ENCODE peak calls at places on chromosomes 4 and X, in five cellular contexts. O is HepG2, G is mammary epithelial cell, A is MM.1S, P is SK-N-SH. B is an unnamed sample.

GRCh38 chrX:13007519-13008188 is 32.7 kb downstream of the TMSB4X start:
- DNase-seq in O (no peak), G (peak), A (no peak), P (no peak), B (no peak)

GRCh38 chr4:173018446-173018845 is 150.2 kb upstream of the GALNT7 start:
- DNase-seq in O (no peak), G (no peak), A (no peak), P (no peak), B (no peak)

GRCh38 chr4:121668368-121669162 is 28.2 kb downstream of the ANXA5 start:
- DNase-seq in O (no peak), G (peak), A (no peak), P (no peak), B (no peak)

GRCh38 chrX:108584617-108585211 is 145.1 kb downstream of the COL4A5 start:
- DNase-seq in O (no peak), G (peak), A (peak), P (peak), B (peak)

GRCh38 chrX:40098264-40099045 is 697 bp upstream of the BCOR start:
- DNase-seq in O (no peak), G (peak), A (peak), P (peak), B (peak)

GRCh38 chr4:150363721-150364688 is 217.9 kb upstream of the MAB21L2 start:
- DNase-seq in O (no peak), G (no peak), A (peak), P (no peak), B (no peak)

GRCh38 chr4:25448379-25449109 is 71.5 kb downstream of the ANAPC4 start:
- DNase-seq in O (no peak), G (peak), A (no peak), P (no peak), B (no peak)

GRCh38 chrX:2451456-2452316 is 49.1 kb downstream of the DHRSX start:
- DNase-seq in O (no peak), G (no peak), A (no peak), P (no peak), B (peak)

GRCh38 chr4:109820563-109820962 is 5.0 kb downstream of the GAR1 start:
- DNase-seq in O (no peak), G (peak), A (no peak), P (no peak), B (no peak)

GRCh38 chr4:102454278-102454677 is 46.9 kb upstream of the NFKB1 start:
- DNase-seq in O (no peak), G (no peak), A (no peak), P (no peak), B (no peak)

DNA sequence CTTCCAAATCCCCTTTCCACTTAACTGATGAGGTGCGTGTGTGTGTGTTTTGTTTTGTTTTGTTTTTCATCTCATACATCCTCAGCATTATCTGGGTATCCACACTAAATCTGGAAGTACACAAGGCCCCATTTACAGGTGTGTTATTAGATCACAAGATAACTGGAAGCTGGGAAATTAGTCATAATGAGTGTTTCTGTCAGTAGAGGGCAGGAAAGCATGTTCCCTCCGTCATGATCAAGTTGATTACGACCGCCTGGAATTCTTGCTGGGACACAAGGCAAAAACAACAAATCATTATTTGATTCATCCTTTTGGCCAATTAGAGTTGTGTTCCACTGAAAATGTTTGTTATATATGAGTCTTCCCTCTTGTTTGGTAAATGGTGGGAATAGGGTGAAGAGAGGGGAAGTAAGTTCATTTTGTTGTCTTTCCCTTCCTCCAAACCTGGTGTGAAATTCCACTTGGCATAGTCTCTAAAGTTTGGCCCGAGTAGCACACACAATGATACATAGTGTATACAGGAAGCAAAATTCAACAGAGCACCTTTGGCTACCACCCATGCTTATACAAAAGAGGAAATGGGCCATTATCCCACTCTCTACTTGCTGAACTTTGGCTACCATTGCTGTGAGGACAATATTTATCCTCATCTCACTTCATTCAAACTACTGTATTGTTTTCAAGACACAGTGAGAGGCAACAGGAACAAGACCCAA is 33.3 kb upstream of the TLL1 start:
- DNase-seq in O (no peak), G (peak), A (no peak), P (no peak), B (no peak)
- H2AFZ ChIP-seq in O (no peak), G (peak), A (no peak), P (no peak), B (no peak)

GRCh38 chr4:88456757-88457306 is at the start of gene HERC5:
- DNase-seq in O (peak), G (peak), A (peak), P (peak), B (peak)

GRCh38 chr4:88457307-88458090 is 580 bp downstream of the HERC5 start:
- DNase-seq in O (no peak), G (peak), A (peak), P (peak), B (no peak)

GRCh38 chr4:88452941-88453340 is 4.0 kb upstream of the HERC5 start:
- DNase-seq in O (no peak), G (no peak), A (no peak), P (no peak), B (peak)

DNA sequence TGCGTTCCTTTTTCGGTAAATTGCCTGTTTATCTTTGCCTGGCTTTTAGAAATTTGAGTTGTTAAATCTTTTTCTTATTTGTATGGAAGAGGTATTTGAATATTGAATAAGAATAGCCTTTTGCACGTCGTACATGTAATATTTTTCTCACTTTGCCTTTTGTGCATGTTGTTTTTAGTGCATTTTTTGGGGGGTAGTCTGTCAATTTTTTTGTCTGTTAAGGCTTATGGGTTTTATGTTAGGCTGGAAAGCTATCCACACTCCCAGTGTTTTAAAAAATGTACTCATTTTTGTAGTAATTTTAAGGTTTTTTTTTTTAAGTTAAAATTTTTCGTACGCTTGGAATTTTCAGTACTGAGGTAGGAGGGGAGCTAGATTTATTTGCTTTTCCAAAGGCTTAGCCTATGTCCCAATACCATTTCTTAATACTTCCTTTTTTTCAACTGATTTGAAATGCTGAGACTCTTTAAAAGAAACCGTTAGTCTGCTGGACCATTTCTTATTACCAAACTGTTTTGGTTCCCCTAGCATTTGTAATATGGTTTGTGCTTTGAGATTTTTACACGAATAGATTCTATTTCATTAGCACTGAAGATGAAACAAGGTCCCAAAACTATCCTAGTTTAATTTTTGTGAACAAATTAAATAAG is 1.3 kb downstream of the HERC5 start:
- DNase-seq in O (no peak), G (no peak), A (no peak), P (no peak), B (no peak)
- H2AFZ ChIP-seq in O (no peak), G (peak), A (peak), P (no peak), B (no peak)

GRCh38 chr4:75037253-75037652 is 104.3 kb downstream of the PARM1 start:
- DNase-seq in O (no peak), G (no peak), A (no peak), P (no peak), B (no peak)
- H2AFZ ChIP-seq in O (no peak), G (no peak), A (no peak), P (no peak), B (no peak)

DNA sequence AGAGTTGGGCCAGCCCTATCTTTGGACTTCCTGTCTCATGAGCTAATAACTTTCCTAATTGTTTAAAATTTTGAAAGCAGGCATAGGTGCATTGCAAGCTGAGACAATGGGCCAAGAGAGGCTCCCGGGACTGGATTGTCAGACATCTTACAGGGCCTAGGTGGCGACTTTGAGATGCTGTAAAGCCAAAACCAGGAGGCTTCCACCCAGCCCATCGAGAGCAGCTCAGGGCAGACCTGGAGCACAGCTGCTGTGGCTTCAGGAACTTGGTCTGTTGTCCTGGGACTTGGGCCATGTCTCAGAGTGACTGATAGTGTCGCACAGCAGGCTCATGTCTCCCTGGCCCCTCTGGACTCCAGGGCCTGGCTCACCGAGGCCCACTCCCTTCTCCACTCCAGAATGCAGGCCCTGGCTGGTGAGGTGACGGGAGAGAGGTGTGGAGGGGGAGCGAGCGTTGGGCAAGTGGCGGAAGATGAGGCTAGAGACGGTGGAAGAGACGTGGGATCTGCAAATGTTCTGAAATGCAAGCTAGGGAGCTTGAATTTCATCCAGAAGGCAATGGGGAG is 24.1 kb upstream of the MTM1 start:
- DNase-seq in O (peak), G (peak), A (peak), P (no peak), B (no peak)
- H2AFZ ChIP-seq in O (peak), G (no peak), A (no peak), P (no peak), B (peak)

GRCh38 chr4:124903995-124904722 is 191.6 kb upstream of the ANKRD50 start:
- DNase-seq in O (no peak), G (peak), A (no peak), P (no peak), B (no peak)
- H2AFZ ChIP-seq in O (no peak), G (peak), A (no peak), P (peak), B (no peak)

B was measured in K562.